ENCODE peak calls at places on chromosomes 7 and 10, in eight cellular contexts. T is endodermal cell, E is right lobe of liver, O is PC-3, A is lung, P is mammary epithelial cell, R is colonic mucosa, M is cardiac muscle cell. I is an unnamed sample. For H3K36me3, the result is how much of the 10 kb centered on the place peaks cover.

GRCh38 chr7:106217089-106217542 is 67.7 kb downstream of the NAMPT start:
- DNase-seq in T (peak), E (peak), O (peak), A (peak), P (peak), R (peak), M (peak), I (peak)

GRCh38 chr10:33129181-33129928 is 171.3 kb upstream of the ITGB1 start:
- DNase-seq in T (no peak), E (no peak), O (peak), A (no peak), P (peak), R (no peak), M (peak), I (peak)

GRCh38 chr10:80207768-80208385 is 2.5 kb upstream of the ANXA11 start:
- DNase-seq in T (no peak), E (no peak), O (peak), A (no peak), P (no peak), R (peak), M (no peak), I (no peak)

GRCh38 chr7:84264341-84264740 is 69.8 kb upstream of the SEMA3A start:
- DNase-seq in T (no peak), E (no peak), O (peak), A (no peak), P (peak), R (no peak), M (no peak), I (no peak)

GRCh38 chr7:17787257-17787656 is 153.0 kb downstream of the SNX13 start:
- DNase-seq in T (no peak), E (no peak), O (peak), A (no peak), P (peak), R (no peak), M (no peak), I (no peak)

GRCh38 chr10:70052462-70053211 is at the start of gene MACROH2A2:
- DNase-seq in T (peak), E (peak), O (peak), A (peak), P (peak), R (peak), M (peak), I (peak)

GRCh38 chr10:11440250-11441150 is 170.9 kb downstream of the USP6NL start:
- DNase-seq in T (peak), E (no peak), O (no peak), A (no peak), P (no peak), R (no peak), M (no peak), I (no peak)

GRCh38 chr10:46240684-46241565 is 45.9 kb upstream of the ANTXRL start:
- DNase-seq in T (no peak), E (no peak), O (no peak), A (peak), P (no peak), R (peak), M (no peak), I (no peak)

GRCh38 chr7:32163911-32164310 is 93.7 kb upstream of the PDE1C start:
- DNase-seq in T (no peak), E (no peak), O (no peak), A (no peak), P (no peak), R (no peak), M (peak), I (no peak)

GRCh38 chr7:79051915-79052314 is 401.6 kb downstream of the MAGI2 start:
- DNase-seq in T (no peak), E (no peak), O (no peak), A (no peak), P (peak), R (no peak), M (no peak), I (peak)

GRCh38 chr10:106311590-106311989 is 852.9 kb downstream of the SORCS1 start:
- DNase-seq in T (no peak), E (no peak), O (no peak), A (no peak), P (no peak), R (no peak), M (peak), I (no peak)

GRCh38 chr10:3248526-3249255 is 76.1 kb upstream of the PITRM1 start:
- DNase-seq in T (no peak), E (no peak), O (peak), A (no peak), P (peak), R (no peak), M (peak), I (peak)

GRCh38 chr7:138770904-138771303 is 26.9 kb upstream of the TMEM213 start:
- DNase-seq in T (no peak), E (no peak), O (no peak), A (no peak), P (no peak), R (no peak), M (no peak), I (no peak)

GRCh38 chr10:19245889-19246841 is 197.6 kb downstream of the MALRD1 start:
- DNase-seq in T (no peak), E (no peak), O (no peak), A (no peak), P (no peak), R (no peak), M (no peak), I (no peak)

GRCh38 chr10:80535671-80536360 is 1.9 kb upstream of the SH2D4B start:
- DNase-seq in T (peak), E (peak), O (no peak), A (peak), P (peak), R (peak), M (peak), I (no peak)

GRCh38 chr10:14571866-14572507 is 202.7 kb downstream of the FAM107B start:
- DNase-seq in T (no peak), E (peak), O (peak), A (peak), P (no peak), R (peak), M (peak), I (peak)

GRCh38 chr10:24821986-24822385 is 98.3 kb upstream of the ARHGAP21 start:
- DNase-seq in T (no peak), E (no peak), O (peak), A (no peak), P (peak), R (no peak), M (no peak), I (peak)

GRCh38 chr7:150405584-150406310 is 26.6 kb downstream of the ZNF775 start:
- DNase-seq in T (peak), E (no peak), O (no peak), A (no peak), P (no peak), R (peak), M (no peak), I (peak)

GRCh38 chr7:572013-572667 is 52.5 kb upstream of the PDGFA start:
- DNase-seq in T (no peak), E (no peak), O (no peak), A (no peak), P (no peak), R (no peak), M (no peak), I (no peak)

GRCh38 chr10:77637986-77638765 is 568 bp upstream of the KCNMA1 start:
- DNase-seq in T (peak), E (peak), O (peak), A (no peak), P (peak), R (no peak), M (peak), I (no peak)

GRCh38 chr10:75143353-75143752 is 31.9 kb downstream of the SAMD8 start:
- DNase-seq in T (no peak), E (no peak), O (no peak), A (no peak), P (peak), R (no peak), M (peak), I (no peak)

GRCh38 chr10:103666109-103666508 is 172.6 kb downstream of the NEURL1 start:
- DNase-seq in T (peak), E (no peak), O (peak), A (no peak), P (no peak), R (peak), M (peak), I (peak)

GRCh38 chr10:25639646-25640045 is 294.4 kb upstream of the MYO3A start:
- DNase-seq in T (no peak), E (no peak), O (peak), A (no peak), P (no peak), R (no peak), M (peak), I (no peak)

GRCh38 chr7:17392846-17393245 is 94.4 kb downstream of the AHR start:
- DNase-seq in T (no peak), E (no peak), O (no peak), A (no peak), P (no peak), R (no peak), M (peak), I (no peak)

GRCh38 chr7:97757824-97758223 is 25.9 kb downstream of the TAC1 start:
- DNase-seq in T (no peak), E (no peak), O (no peak), A (no peak), P (no peak), R (no peak), M (no peak), I (no peak)

GRCh38 chr10:1230138-1230537 is 174.0 kb downstream of the WDR37 start:
- DNase-seq in T (peak), E (no peak), O (no peak), A (peak), P (no peak), R (no peak), M (no peak), I (no peak)

GRCh38 chr10:44569193-44570091 is 184.5 kb upstream of the CXCL12 start:
- DNase-seq in T (peak), E (no peak), O (no peak), A (peak), P (no peak), R (no peak), M (peak), I (peak)

GRCh38 chr7:2537981-2538851 is 17.1 kb downstream of the BRAT1 start:
- DNase-seq in T (peak), E (peak), O (no peak), A (no peak), P (no peak), R (no peak), M (no peak), I (no peak)

GRCh38 chr10:104734408-104734807 is 93.3 kb downstream of the SORCS3 start:
- DNase-seq in T (no peak), E (no peak), O (no peak), A (no peak), P (peak), R (no peak), M (no peak), I (no peak)

GRCh38 chr10:118102116-118102515 is 55.4 kb upstream of the RAB11FIP2 start:
- DNase-seq in T (no peak), E (no peak), O (no peak), A (no peak), P (no peak), R (no peak), M (no peak), I (no peak)

GRCh38 chr7:93178213-93178612 is 30.0 kb upstream of the SAMD9L start:
- DNase-seq in T (no peak), E (no peak), O (peak), A (no peak), P (no peak), R (no peak), M (peak), I (no peak)

GRCh38 chr10:95133997-95134396 is 60.0 kb upstream of the ACSM6 start:
- DNase-seq in T (no peak), E (no peak), O (no peak), A (no peak), P (peak), R (no peak), M (no peak), I (no peak)

GRCh38 chr7:119935418-119936025 is 337.5 kb upstream of the KCND2 start:
- DNase-seq in T (no peak), E (no peak), O (peak), A (no peak), P (peak), R (no peak), M (peak), I (no peak)

GRCh38 chr7:69768986-69769595 is 170.8 kb downstream of the AUTS2 start:
- DNase-seq in T (no peak), E (no peak), O (no peak), A (no peak), P (no peak), R (no peak), M (peak), I (no peak)

GRCh38 chr7:77548222-77548621 is 11.1 kb downstream of the PTPN12 start:
- DNase-seq in T (no peak), E (no peak), O (no peak), A (no peak), P (no peak), R (no peak), M (no peak), I (no peak)

GRCh38 chr7:2523461-2523905 is 3.9 kb downstream of the LFNG start:
- DNase-seq in T (peak), E (no peak), O (peak), A (no peak), P (peak), R (peak), M (no peak), I (no peak)

GRCh38 chr7:130756316-130756715 is 22.3 kb upstream of the KLF14 start:
- DNase-seq in T (no peak), E (no peak), O (no peak), A (no peak), P (no peak), R (no peak), M (no peak), I (no peak)

GRCh38 chr7:6640246-6640721 is 3.2 kb downstream of the ZNF316 start:
- DNase-seq in T (peak), E (no peak), O (no peak), A (no peak), P (no peak), R (peak), M (peak), I (peak)

GRCh38 chr7:6639032-6639431 is 1.9 kb downstream of the ZNF316 start:
- DNase-seq in T (no peak), E (no peak), O (no peak), A (no peak), P (no peak), R (no peak), M (no peak), I (no peak)

GRCh38 chr7:6641305-6642035 is 4.4 kb downstream of the ZNF316 start:
- DNase-seq in T (no peak), E (no peak), O (no peak), A (no peak), P (no peak), R (no peak), M (no peak), I (no peak)

GRCh38 chr7:6637544-6638229 is 569 bp downstream of the ZNF316 start:
- DNase-seq in T (peak), E (peak), O (peak), A (peak), P (no peak), R (peak), M (peak), I (no peak)

GRCh38 chr7:6639627-6640026 is 2.5 kb downstream of the ZNF316 start:
- DNase-seq in T (no peak), E (no peak), O (no peak), A (peak), P (no peak), R (no peak), M (no peak), I (no peak)
- H3K36me3 ChIP-seq in T (under half), E (under half), O (under half), A (under half), P (under half), R (under half), M (under half), I (under half)

DNA sequence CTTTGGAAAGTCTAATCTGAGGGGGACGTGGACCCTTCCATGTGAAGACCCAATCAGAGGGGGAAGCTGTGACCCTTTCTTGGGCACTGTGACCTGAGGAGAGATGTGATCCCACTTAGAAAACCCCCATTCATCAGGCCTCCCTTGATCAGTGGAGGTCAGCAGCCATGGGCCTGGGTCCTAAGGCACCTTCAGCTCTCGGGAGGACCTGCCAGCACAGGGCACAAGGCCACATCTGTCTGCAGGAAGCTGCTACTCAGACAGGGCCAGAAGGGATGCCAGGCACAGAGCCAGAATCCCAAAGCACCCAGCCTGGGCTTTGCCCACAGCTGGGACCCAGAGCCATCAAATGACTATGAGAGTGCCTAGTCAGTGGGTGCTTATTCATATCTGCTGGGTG is 14.7 kb upstream of the RABGEF1 start:
- DNase-seq in T (no peak), E (no peak), O (no peak), A (no peak), P (no peak), R (no peak), M (no peak), I (no peak)
- H3K36me3 ChIP-seq in T (under half), E (under half), O (under half), A (under half), P (under half), R (under half), M (under half), I (under half)

DNA sequence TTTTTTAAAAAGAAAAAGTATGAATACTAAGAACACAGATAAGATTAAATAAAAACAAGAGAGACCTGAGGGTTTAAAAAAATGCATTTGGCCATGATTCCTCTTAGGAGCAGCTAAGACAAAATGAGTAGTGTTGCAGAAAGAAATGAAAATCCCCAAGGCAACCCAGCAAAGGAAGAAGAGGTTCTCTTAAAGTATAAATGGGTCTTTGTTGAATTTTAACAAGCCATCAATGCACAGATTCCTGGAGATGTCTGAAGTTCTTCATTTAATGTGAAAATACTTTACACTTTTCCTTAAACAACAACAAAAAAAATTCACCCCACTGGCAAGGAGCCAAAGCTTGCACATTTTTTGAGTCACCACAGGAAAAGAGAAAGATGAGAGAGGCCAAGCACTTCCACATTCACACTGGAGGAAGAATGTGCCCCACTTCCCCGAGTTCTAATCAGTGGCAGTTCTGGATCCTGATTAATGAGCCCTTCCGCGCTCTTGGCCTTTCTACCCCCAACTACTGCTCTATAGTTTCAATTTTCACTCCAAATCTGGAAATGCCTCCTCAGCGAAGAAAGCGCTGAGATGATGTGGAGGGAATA is 286.4 kb upstream of the MEOX2 start:
- DNase-seq in T (no peak), E (no peak), O (no peak), A (no peak), P (no peak), R (no peak), M (peak), I (peak)
- H3K36me3 ChIP-seq in T (under half), E (under half), O (under half), A (under half), P (under half), R (under half), M (under half), I (under half)

DNA sequence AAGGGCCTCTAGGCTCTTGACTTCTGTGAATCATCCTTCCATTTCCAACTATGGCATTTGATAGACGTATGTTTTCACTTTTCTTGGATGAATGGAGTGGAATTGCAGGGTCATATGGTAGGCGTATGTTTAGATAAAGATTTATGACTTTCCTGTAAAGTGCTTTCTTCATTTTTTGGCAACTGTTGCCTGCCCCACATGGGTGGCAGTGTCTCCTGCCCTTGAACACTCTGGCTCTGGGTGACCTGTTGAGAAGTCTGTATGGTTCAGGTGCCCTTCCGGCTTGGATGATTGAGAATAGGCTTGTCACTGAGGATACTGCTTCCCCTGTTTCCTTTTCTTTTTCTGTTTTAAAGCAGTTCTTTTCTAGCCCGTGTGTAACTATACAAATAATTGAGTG is 23.1 kb downstream of the RET start:
- DNase-seq in T (no peak), E (no peak), O (no peak), A (no peak), P (no peak), R (no peak), M (no peak), I (no peak)
- H3K36me3 ChIP-seq in T (under half), E (under half), O (under half), A (under half), P (under half), R (under half), M (under half), I (under half)

GRCh38 chr10:102154466-102155116 is 2.4 kb downstream of the NOLC1 start:
- DNase-seq in T (no peak), E (no peak), O (no peak), A (no peak), P (no peak), R (no peak), M (no peak), I (no peak)
- H3K36me3 ChIP-seq in T (half or more), E (under half), O (half or more), A (under half), P (under half), R (under half), M (under half), I (under half)

GRCh38 chr7:22182139-22182538 is 174.8 kb downstream of the RAPGEF5 start:
- DNase-seq in T (no peak), E (no peak), O (no peak), A (no peak), P (no peak), R (no peak), M (no peak), I (no peak)

GRCh38 chr7:22179442-22179879 is 177.5 kb downstream of the RAPGEF5 start:
- DNase-seq in T (no peak), E (no peak), O (no peak), A (no peak), P (no peak), R (no peak), M (peak), I (peak)

GRCh38 chr7:22176791-22177412 is 180.1 kb downstream of the RAPGEF5 start:
- DNase-seq in T (no peak), E (no peak), O (peak), A (no peak), P (peak), R (no peak), M (no peak), I (no peak)

GRCh38 chr7:22174574-22174953 is 182.4 kb downstream of the RAPGEF5 start:
- DNase-seq in T (no peak), E (no peak), O (no peak), A (no peak), P (no peak), R (no peak), M (no peak), I (no peak)

GRCh38 chr7:22178735-22179134 is 178.2 kb downstream of the RAPGEF5 start:
- DNase-seq in T (peak), E (no peak), O (no peak), A (no peak), P (no peak), R (no peak), M (no peak), I (no peak)
- H3K36me3 ChIP-seq in T (under half), E (under half), O (under half), A (under half), P (under half), R (under half), M (under half), I (under half)

GRCh38 chr7:100686201-100686821 is 7.7 kb downstream of the GIGYF1 start:
- DNase-seq in T (no peak), E (no peak), O (no peak), A (no peak), P (no peak), R (no peak), M (no peak), I (no peak)
- H3K36me3 ChIP-seq in T (half or more), E (under half), O (under half), A (under half), P (under half), R (under half), M (under half), I (half or more)

GRCh38 chr7:68243128-68243527 is 1246.5 kb downstream of the TYW1 start:
- DNase-seq in T (no peak), E (no peak), O (no peak), A (no peak), P (no peak), R (no peak), M (no peak), I (no peak)
- H3K36me3 ChIP-seq in T (under half), E (under half), O (under half), A (under half), P (under half), R (under half), M (under half), I (under half)

I was measured in brain microvascular endothelial cell.